ENCODE peak calls at places on chromosomes 11 and 22, in nine cellular contexts. N is caudate nucleus; K is stimulated activated CD4-positive, alpha-beta T cell treated with anti-CD3 and anti-CD28 coated beads, Interleukin-4, amount 100 ng/mL, for 48 hours; L is DMS79; G is HuH-7; J is HEK293T; I is ovary; A is endothelial cell; H is uterus. X is an unnamed sample.
A peak's percentile ranks its signal among the peaks of the same experiment; 100 is the strongest.

GRCh38 chr11:646214-646613 is 9.1 kb downstream of the DRD4 start:
- DNase-seq in G (no peak), J (no peak), A (no peak), K (no peak), I (no peak), H (no peak), N (no peak), L (no peak), X (no peak)

GRCh38 chr11:57792870-57793269 is 31.3 kb downstream of the CTNND1 start:
- DNase-seq in G (peak; percentile 90), K (no peak), L (no peak), H (no peak), J (no peak), I (no peak), N (no peak), A (no peak), X (no peak)

GRCh38 chr11:73185680-73186293 is 32.3 kb upstream of the P2RY2 start:
- DNase-seq in N (no peak), A (no peak), L (no peak), H (no peak), K (no peak), I (no peak), G (no peak), J (no peak), X (no peak)

GRCh38 chr11:118438314-118438931 is 2.1 kb downstream of the KMT2A start:
- DNase-seq in G (peak; percentile 10), H (peak; percentile 16), L (peak; percentile 24), J (peak; percentile 54), N (peak; percentile 93), I (peak; percentile 31), A (peak; percentile 54), K (peak; percentile 28), X (peak; percentile 56)

GRCh38 chr11:69613594-69613993 is 27.4 kb upstream of the CCND1 start:
- DNase-seq in H (no peak), A (no peak), K (no peak), L (no peak), N (no peak), I (no peak), J (no peak), G (no peak), X (no peak)

GRCh38 chr11:2991477-2992233 is 474 bp downstream of the NAP1L4 start:
- DNase-seq in J (peak; percentile 21), H (no peak), L (no peak), A (no peak), N (no peak), I (no peak), K (peak; percentile 55), G (no peak), X (no peak)

GRCh38 chr11:77024745-77025144 is 9.5 kb upstream of the B3GNT6 start:
- DNase-seq in A (no peak), J (no peak), G (no peak), N (no peak), I (no peak), K (no peak), H (no peak), L (no peak), X (no peak)

GRCh38 chr11:79367844-79368243 is 73.0 kb downstream of the TENM4 start:
- DNase-seq in K (no peak), A (no peak), L (no peak), N (no peak), J (no peak), H (no peak), G (no peak), I (no peak), X (no peak)

GRCh38 chr22:22800716-22801115 is 86.9 kb upstream of the IGLL5 start:
- DNase-seq in J (no peak), K (no peak), I (no peak), G (no peak), A (no peak), N (no peak), L (no peak), H (no peak), X (no peak)

GRCh38 chr22:26845016-26845728 is 187.8 kb downstream of the MIAT start:
- DNase-seq in G (no peak), L (no peak), A (no peak), I (no peak), K (no peak), H (no peak), N (no peak), J (no peak), X (no peak)

GRCh38 chr11:116853461-116854073 is 16.1 kb upstream of the APOA1 start:
- DNase-seq in K (peak; percentile 57), J (no peak), L (no peak), G (no peak), I (no peak), H (no peak), A (no peak), N (no peak), X (no peak)

GRCh38 chr11:73087730-73088129 is 54.4 kb downstream of the FCHSD2 start:
- DNase-seq in I (no peak), L (no peak), N (no peak), A (no peak), G (no peak), H (no peak), K (no peak), J (no peak), X (no peak)

GRCh38 chr11:116329354-116330090 is 443.3 kb downstream of the BUD13 start:
- DNase-seq in J (no peak), K (no peak), G (no peak), H (no peak), L (no peak), N (no peak), A (no peak), I (no peak), X (no peak)